ENCODE peak calls at places on chromosomes 6 and 20, in five cellular contexts. I is upper lobe of right lung; L is CD4-positive, alpha-beta T cell; V is fibroblast of lung; E is IMR-90. G is an unnamed sample.
A peak's percentile ranks its signal among the peaks of the same experiment; 100 is the strongest.

GRCh38 chr6:112086744-112087135 is 542 bp downstream of the TUBE1 start:
- DNase-seq in I (no peak), L (no peak), V (peak; percentile 68), E (peak; percentile 64), G (peak; percentile 46)

GRCh38 chr6:128694303-128695009 is 174.1 kb upstream of the PTPRK start:
- DNase-seq in I (no peak), L (no peak), V (no peak), E (no peak), G (no peak)

GRCh38 chr6:112231609-112232060 is 22.7 kb downstream of the LAMA4 start:
- DNase-seq in I (no peak), L (no peak), V (peak; percentile 57), E (peak; percentile 49), G (no peak)

GRCh38 chr6:89954721-89955148 is 60.5 kb downstream of the GJA10 start:
- DNase-seq in I (no peak), L (no peak), V (no peak), E (peak; percentile 17), G (no peak)

GRCh38 chr6:87645080-87645479 is 55.1 kb downstream of the ORC3 start:
- DNase-seq in I (no peak), L (no peak), V (no peak), E (no peak), G (no peak)

GRCh38 chr6:24394777-24395437 is 7.8 kb upstream of the MRS2 start:
- DNase-seq in I (no peak), L (no peak), V (peak; percentile 78), E (peak; percentile 91), G (no peak)

GRCh38 chr6:127786109-127786508 is 114.7 kb downstream of the THEMIS start:
- DNase-seq in I (no peak), L (no peak), V (peak; percentile 3), E (peak; percentile 22), G (no peak)

GRCh38 chr6:33744001-33744848 is 2.5 kb downstream of the IP6K3 start:
- DNase-seq in I (no peak), L (peak; percentile 59), V (peak; percentile 75), E (peak; percentile 70), G (peak; percentile 82)

GRCh38 chr6:105882071-105882803 is 203.9 kb upstream of the PRDM1 start:
- DNase-seq in I (no peak), L (no peak), V (peak; percentile 26), E (peak; percentile 66), G (no peak)

GRCh38 chr20:13817342-13817741 is 32.5 kb downstream of the NDUFAF5 start:
- DNase-seq in I (no peak), L (no peak), V (no peak), E (peak; percentile 19), G (no peak)

GRCh38 chr20:34570859-34571306 is 12.4 kb downstream of the MAP1LC3A start:
- DNase-seq in I (no peak), L (no peak), V (peak; percentile 23), E (peak; percentile 81), G (no peak)

GRCh38 chr6:108166664-108167448 is 1.0 kb downstream of the NR2E1 start:
- DNase-seq in I (no peak), L (no peak), V (no peak), E (no peak), G (no peak)

DNA sequence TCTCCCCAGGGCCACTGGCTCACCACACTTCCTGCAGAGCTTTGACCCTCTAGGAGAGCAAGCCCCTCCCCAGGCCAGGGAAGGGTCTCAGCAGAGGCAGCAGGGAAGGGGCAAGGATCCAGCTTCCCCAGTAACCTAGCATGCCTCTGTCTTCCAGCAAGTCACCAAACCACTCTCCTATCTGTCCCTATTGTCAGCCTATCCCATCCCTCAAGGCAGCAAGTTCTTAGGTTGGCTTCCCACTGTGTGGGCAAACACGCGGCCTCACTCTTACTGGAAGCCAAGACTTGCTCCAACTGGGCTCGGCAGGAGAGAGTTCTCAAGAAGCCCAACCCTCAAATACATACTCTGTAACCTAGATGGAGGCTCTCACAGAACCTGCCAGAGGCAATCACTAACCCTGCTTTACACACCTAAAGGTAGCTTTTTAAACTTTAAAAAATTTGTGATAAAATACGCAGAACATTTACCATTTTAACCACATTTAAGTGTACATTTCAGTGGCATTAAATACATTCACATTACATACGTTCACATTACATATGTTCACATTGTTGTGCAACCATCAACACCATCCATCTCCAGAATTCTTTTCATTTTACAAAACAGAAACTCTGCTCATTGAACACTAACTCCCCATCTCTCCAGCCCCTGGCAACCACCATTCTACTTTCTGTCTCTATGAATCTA is 58.5 kb downstream of the MRPL14 start:
- DNase-seq in I (no peak), L (no peak), V (no peak), E (no peak), G (no peak)
- H3K27ac ChIP-seq in I (no peak overlapping the region), L (no peak overlapping the region), V (no peak overlapping the region), E (no peak overlapping the region), G (no peak overlapping the region)

DNA sequence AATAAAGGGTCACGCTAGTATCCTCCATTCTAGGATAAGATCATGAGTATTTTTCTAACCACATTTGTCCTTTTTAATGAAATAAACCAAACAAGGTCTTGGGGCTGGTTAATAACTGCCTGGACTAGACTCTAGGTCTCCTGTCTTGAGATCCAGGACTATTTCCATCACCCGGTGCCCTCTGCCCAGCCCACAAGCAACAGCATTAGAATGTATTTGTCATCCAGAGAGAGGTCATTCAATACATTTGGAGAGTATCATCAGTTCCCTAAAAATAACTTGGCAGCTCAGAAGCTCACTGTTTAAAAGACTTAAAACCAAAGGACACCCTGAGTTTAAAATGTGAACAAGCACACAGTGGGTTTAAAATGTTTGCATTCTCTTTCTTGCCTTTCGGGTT is 4.4 kb upstream of the RBM24 start:
- DNase-seq in I (no peak), L (no peak), V (no peak), E (peak; percentile 19), G (no peak)
- H3K27ac ChIP-seq in I (no peak overlapping the region), L (no peak overlapping the region), V (no peak overlapping the region), E (no peak overlapping the region), G (no peak overlapping the region)

GRCh38 chr6:26232950-26233607 is 131.9 kb upstream of the BTN3A2 start:
- DNase-seq in I (no peak), L (peak; percentile 17), V (peak; percentile 88), E (peak; percentile 79), G (no peak)
- H3K27ac ChIP-seq in I (peak overlapping the region; percentile 84), L (peak overlapping the region; percentile 87), V (peak overlapping the region; percentile 58), E (peak overlapping the region; percentile 43), G (peak overlapping the region; percentile 91)

GRCh38 chr20:20695250-20695816 is 17.1 kb downstream of the RALGAPA2 start:
- DNase-seq in I (no peak), L (no peak), V (no peak), E (no peak), G (no peak)
- H3K27ac ChIP-seq in I (no peak overlapping the region), L (no peak overlapping the region), V (no peak overlapping the region), E (no peak overlapping the region), G (no peak overlapping the region)

GRCh38 chr20:47417245-47418060 is 61.0 kb upstream of the ZMYND8 start:
- DNase-seq in I (no peak), L (no peak), V (no peak), E (no peak), G (no peak)

GRCh38 chr20:47411161-47411560 is 54.7 kb upstream of the ZMYND8 start:
- DNase-seq in I (no peak), L (no peak), V (no peak), E (no peak), G (no peak)

GRCh38 chr20:47413189-47413588 is 56.7 kb upstream of the ZMYND8 start:
- DNase-seq in I (no peak), L (no peak), V (no peak), E (no peak), G (no peak)

GRCh38 chr20:47406849-47407682 is 50.6 kb upstream of the ZMYND8 start:
- DNase-seq in I (no peak), L (no peak), V (peak; percentile 36), E (peak; percentile 45), G (no peak)

GRCh38 chr20:47412073-47412472 is 55.6 kb upstream of the ZMYND8 start:
- DNase-seq in I (no peak), L (no peak), V (no peak), E (no peak), G (no peak)
- H3K27ac ChIP-seq in I (peak overlapping the region; percentile 66), L (no peak overlapping the region), V (no peak overlapping the region), E (no peak overlapping the region), G (no peak overlapping the region)

DNA sequence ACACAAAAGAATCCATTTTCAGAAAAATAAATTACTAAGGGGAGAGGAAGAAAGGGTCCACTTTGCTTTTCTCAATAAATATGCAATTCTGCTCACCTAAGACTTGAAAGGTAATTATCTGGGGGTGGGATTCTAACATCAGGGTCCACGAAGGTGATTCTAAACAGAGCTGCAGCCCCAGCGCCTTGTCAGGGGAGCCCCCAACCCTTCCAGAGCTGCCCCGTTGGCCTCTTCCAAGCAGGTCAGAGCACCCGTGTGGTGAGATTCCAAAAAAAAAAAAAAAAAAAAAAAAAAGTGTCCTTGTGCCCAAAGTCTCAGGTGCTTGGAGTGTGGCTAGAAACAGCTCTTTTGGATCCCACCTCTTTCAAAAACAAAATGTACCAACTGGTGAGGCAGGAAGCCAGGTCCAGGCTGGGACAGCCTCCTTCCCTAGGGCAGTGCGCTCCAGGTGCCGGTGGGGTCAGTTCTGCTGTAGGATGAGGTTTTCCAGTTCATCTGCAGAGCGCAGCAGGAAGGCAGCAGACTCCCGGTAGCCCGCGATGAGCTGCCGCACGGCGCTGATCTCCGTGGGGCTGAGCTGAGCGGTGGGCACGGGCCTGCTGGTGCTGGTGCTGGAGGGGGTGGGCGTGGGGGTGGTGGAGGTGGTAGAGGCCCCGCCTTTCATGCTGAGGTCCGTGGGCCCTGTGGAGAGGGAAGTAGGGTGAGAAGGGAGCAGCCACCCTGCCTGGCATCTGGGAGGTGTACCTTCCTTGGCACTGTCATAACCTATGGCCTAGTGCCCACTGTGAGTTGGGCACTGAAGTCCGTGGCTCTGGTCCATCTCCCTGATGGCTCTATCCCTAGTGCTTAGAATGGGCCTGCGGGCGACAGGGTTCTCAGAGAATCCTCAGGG is 89.3 kb downstream of the ASXL1 start:
- DNase-seq in I (no peak), L (no peak), V (no peak), E (no peak), G (no peak)
- H3K27ac ChIP-seq in I (no peak overlapping the region), L (peak overlapping the region; percentile 33), V (no peak overlapping the region), E (no peak overlapping the region), G (no peak overlapping the region)

DNA sequence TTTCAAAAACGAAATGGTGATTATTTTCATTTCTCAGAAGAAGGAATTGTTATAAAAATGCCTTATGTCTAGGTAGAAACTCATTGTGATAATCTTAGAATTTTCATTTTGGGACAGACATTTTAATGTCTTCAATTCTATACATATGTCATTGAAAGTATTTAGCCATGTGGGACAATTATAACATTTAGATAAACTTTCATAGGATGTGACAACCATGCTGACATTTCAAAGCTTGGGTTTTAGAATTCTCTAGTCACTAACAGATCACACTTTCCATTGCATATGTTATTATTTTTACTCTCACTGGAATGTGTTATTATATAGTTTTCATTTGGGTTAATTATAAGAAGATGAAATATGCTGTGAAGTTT is 4.9 kb downstream of the TAGAP start:
- DNase-seq in I (no peak), L (no peak), V (no peak), E (no peak), G (no peak)
- H3K27ac ChIP-seq in I (peak overlapping the region; percentile 63), L (peak overlapping the region; percentile 81), V (no peak overlapping the region), E (no peak overlapping the region), G (no peak overlapping the region)

GRCh38 chr6:155100087-155100486 is 105.0 kb downstream of the TIAM2 start:
- DNase-seq in I (no peak), L (no peak), V (no peak), E (peak; percentile 39), G (no peak)

GRCh38 chr6:155106456-155107107 is 111.5 kb downstream of the TIAM2 start:
- DNase-seq in I (no peak), L (no peak), V (no peak), E (no peak), G (no peak)

GRCh38 chr6:155103816-155104366 is 108.8 kb downstream of the TIAM2 start:
- DNase-seq in I (no peak), L (no peak), V (no peak), E (no peak), G (no peak)

GRCh38 chr6:155100591-155100990 is 105.5 kb downstream of the TIAM2 start:
- DNase-seq in I (no peak), L (no peak), V (no peak), E (no peak), G (no peak)
- H3K27ac ChIP-seq in I (no peak overlapping the region), L (no peak overlapping the region), V (no peak overlapping the region), E (no peak overlapping the region), G (no peak overlapping the region)